ENCODE peak calls at places on chromosomes 12 and 14, in four cellular contexts. One of them, this sample, is unnamed.

GRCh38 chr12:131642101-131642540 is 68.8 kb upstream of the SFSWAP start:
- DNase-seq in stimulated activated CD4-positive, alpha-beta T cell treated with anti-CD3 and anti-CD28 coated beads, TNF-alpha, amount 100 ng/mL, for 1 hour: no peak
- DNase-seq in stomach: no peak
- DNase-seq in neural crest cell: no peak
- DNase-seq in this sample: peak; percentile 5

GRCh38 chr12:117936722-117937484 is 31.9 kb downstream of the KSR2 start:
- DNase-seq in stomach: no peak
- DNase-seq in neural crest cell: no peak
- DNase-seq in stimulated activated CD4-positive, alpha-beta T cell treated with anti-CD3 and anti-CD28 coated beads, TNF-alpha, amount 100 ng/mL, for 1 hour: no peak
- DNase-seq in this sample: no peak

GRCh38 chr12:21637985-21638891 is 19.4 kb downstream of the LDHB start:
- DNase-seq in stimulated activated CD4-positive, alpha-beta T cell treated with anti-CD3 and anti-CD28 coated beads, TNF-alpha, amount 100 ng/mL, for 1 hour: no peak
- DNase-seq in neural crest cell: no peak
- DNase-seq in stomach: no peak
- DNase-seq in this sample: no peak

GRCh38 chr12:19369691-19370148 is 69.6 kb upstream of the AEBP2 start:
- DNase-seq in stimulated activated CD4-positive, alpha-beta T cell treated with anti-CD3 and anti-CD28 coated beads, TNF-alpha, amount 100 ng/mL, for 1 hour: no peak
- DNase-seq in stomach: no peak
- DNase-seq in neural crest cell: no peak
- DNase-seq in this sample: no peak

GRCh38 chr12:5556033-5556614 is 124.2 kb downstream of the NTF3 start:
- DNase-seq in neural crest cell: peak; percentile 18
- DNase-seq in stimulated activated CD4-positive, alpha-beta T cell treated with anti-CD3 and anti-CD28 coated beads, TNF-alpha, amount 100 ng/mL, for 1 hour: no peak
- DNase-seq in stomach: no peak
- DNase-seq in this sample: no peak

GRCh38 chr12:108000111-108000510 is 129.0 kb upstream of the WSCD2 start:
- DNase-seq in neural crest cell: no peak
- DNase-seq in stomach: no peak
- DNase-seq in stimulated activated CD4-positive, alpha-beta T cell treated with anti-CD3 and anti-CD28 coated beads, TNF-alpha, amount 100 ng/mL, for 1 hour: no peak
- DNase-seq in this sample: no peak

GRCh38 chr14:90087433-90087832 is 25.6 kb downstream of the KCNK13 start:
- DNase-seq in stimulated activated CD4-positive, alpha-beta T cell treated with anti-CD3 and anti-CD28 coated beads, TNF-alpha, amount 100 ng/mL, for 1 hour: no peak
- DNase-seq in neural crest cell: no peak
- DNase-seq in stomach: no peak
- DNase-seq in this sample: no peak

GRCh38 chr12:80892597-80893445 is 44.9 kb downstream of the LIN7A start:
- DNase-seq in stomach: no peak
- DNase-seq in stimulated activated CD4-positive, alpha-beta T cell treated with anti-CD3 and anti-CD28 coated beads, TNF-alpha, amount 100 ng/mL, for 1 hour: no peak
- DNase-seq in neural crest cell: no peak
- DNase-seq in this sample: no peak

GRCh38 chr14:77302926-77303325 is 17.8 kb downstream of the POMT2 start:
- DNase-seq in stomach: no peak
- DNase-seq in neural crest cell: no peak
- DNase-seq in stimulated activated CD4-positive, alpha-beta T cell treated with anti-CD3 and anti-CD28 coated beads, TNF-alpha, amount 100 ng/mL, for 1 hour: peak; percentile 9
- DNase-seq in this sample: no peak

GRCh38 chr14:60650382-60650961 is 1.2 kb upstream of the SIX1 start:
- DNase-seq in neural crest cell: no peak
- DNase-seq in stomach: no peak
- DNase-seq in stimulated activated CD4-positive, alpha-beta T cell treated with anti-CD3 and anti-CD28 coated beads, TNF-alpha, amount 100 ng/mL, for 1 hour: no peak
- DNase-seq in this sample: no peak

GRCh38 chr12:18250313-18250916 is 10.9 kb upstream of the PIK3C2G start:
- DNase-seq in neural crest cell: peak; percentile 23
- DNase-seq in stimulated activated CD4-positive, alpha-beta T cell treated with anti-CD3 and anti-CD28 coated beads, TNF-alpha, amount 100 ng/mL, for 1 hour: no peak
- DNase-seq in stomach: no peak
- DNase-seq in this sample: no peak

GRCh38 chr12:1591029-1591428 is 3.4 kb downstream of the FBXL14 start:
- DNase-seq in stimulated activated CD4-positive, alpha-beta T cell treated with anti-CD3 and anti-CD28 coated beads, TNF-alpha, amount 100 ng/mL, for 1 hour: no peak
- DNase-seq in neural crest cell: no peak
- DNase-seq in stomach: no peak
- DNase-seq in this sample: no peak

GRCh38 chr12:4526923-4527546 is 11.7 kb upstream of the RAD51AP1 start:
- DNase-seq in neural crest cell: no peak
- DNase-seq in stomach: no peak
- DNase-seq in stimulated activated CD4-positive, alpha-beta T cell treated with anti-CD3 and anti-CD28 coated beads, TNF-alpha, amount 100 ng/mL, for 1 hour: no peak
- DNase-seq in this sample: no peak

GRCh38 chr12:67927231-67927630 is 62.0 kb upstream of the IFNG-AS1 start:
- DNase-seq in stomach: no peak
- DNase-seq in stimulated activated CD4-positive, alpha-beta T cell treated with anti-CD3 and anti-CD28 coated beads, TNF-alpha, amount 100 ng/mL, for 1 hour: no peak
- DNase-seq in neural crest cell: no peak
- DNase-seq in this sample: no peak

GRCh38 chr12:117854339-117855012 is 114.3 kb downstream of the KSR2 start:
- DNase-seq in stimulated activated CD4-positive, alpha-beta T cell treated with anti-CD3 and anti-CD28 coated beads, TNF-alpha, amount 100 ng/mL, for 1 hour: no peak
- DNase-seq in neural crest cell: peak; percentile 75
- DNase-seq in stomach: peak; percentile 62
- DNase-seq in this sample: no peak

GRCh38 chr12:50672158-50672557 is 91.7 kb upstream of the ATF1 start:
- DNase-seq in neural crest cell: no peak
- DNase-seq in stimulated activated CD4-positive, alpha-beta T cell treated with anti-CD3 and anti-CD28 coated beads, TNF-alpha, amount 100 ng/mL, for 1 hour: no peak
- DNase-seq in stomach: no peak
- DNase-seq in this sample: no peak

GRCh38 chr14:65303902-65304222 is 108.7 kb upstream of the FUT8 start:
- DNase-seq in stomach: no peak
- DNase-seq in stimulated activated CD4-positive, alpha-beta T cell treated with anti-CD3 and anti-CD28 coated beads, TNF-alpha, amount 100 ng/mL, for 1 hour: no peak
- DNase-seq in neural crest cell: no peak
- DNase-seq in this sample: no peak

GRCh38 chr12:22684526-22685118 is 59.7 kb downstream of the ETNK1 start:
- DNase-seq in stomach: no peak
- DNase-seq in stimulated activated CD4-positive, alpha-beta T cell treated with anti-CD3 and anti-CD28 coated beads, TNF-alpha, amount 100 ng/mL, for 1 hour: no peak
- DNase-seq in neural crest cell: no peak
- DNase-seq in this sample: no peak

GRCh38 chr12:40775681-40776080 is 83.4 kb downstream of the CNTN1 start:
- DNase-seq in stomach: no peak
- DNase-seq in stimulated activated CD4-positive, alpha-beta T cell treated with anti-CD3 and anti-CD28 coated beads, TNF-alpha, amount 100 ng/mL, for 1 hour: no peak
- DNase-seq in neural crest cell: no peak
- DNase-seq in this sample: no peak

GRCh38 chr14:77053046-77053841 is 24.7 kb upstream of the IRF2BPL start:
- DNase-seq in stomach: peak; percentile 64
- DNase-seq in stimulated activated CD4-positive, alpha-beta T cell treated with anti-CD3 and anti-CD28 coated beads, TNF-alpha, amount 100 ng/mL, for 1 hour: no peak
- DNase-seq in neural crest cell: peak; percentile 77
- DNase-seq in this sample: peak; percentile 72

GRCh38 chr14:56334458-56334857 is 216.2 kb downstream of the PELI2 start:
- DNase-seq in neural crest cell: no peak
- DNase-seq in stomach: no peak
- DNase-seq in stimulated activated CD4-positive, alpha-beta T cell treated with anti-CD3 and anti-CD28 coated beads, TNF-alpha, amount 100 ng/mL, for 1 hour: no peak
- DNase-seq in this sample: no peak